ENCODE peak calls at places on chromosomes 5 and 9, in seven cellular contexts. G is T follicular helper cell, Z is mesothelial cell of epicardium, J is GM12865, T is foreskin fibroblast, Y is T-cell, D is MV-4-11. S is an unnamed sample.

GRCh38 chr9:109418827-109419226 is 79.3 kb downstream of the PTPN3 start:
- DNase-seq in D (peak), J (peak), Z (no peak), T (no peak), Y (no peak), G (no peak), S (no peak)

GRCh38 chr5:120895659-120896058 is 431.6 kb downstream of the PRR16 start:
- DNase-seq in Y (no peak), T (no peak), J (no peak), G (no peak), Z (no peak), D (no peak), S (no peak)

GRCh38 chr9:27162045-27162444 is 53.0 kb downstream of the TEK start:
- DNase-seq in Y (no peak), D (no peak), Z (no peak), T (no peak), G (no peak), J (no peak), S (no peak)

GRCh38 chr9:134629586-134630392 is 11.8 kb upstream of the COL5A1 start:
- DNase-seq in Y (no peak), D (no peak), G (no peak), J (no peak), Z (no peak), T (no peak), S (no peak)

GRCh38 chr5:110940136-110940535 is 131.4 kb upstream of the TSLP start:
- DNase-seq in J (no peak), G (no peak), T (peak), D (no peak), Y (no peak), Z (no peak), S (no peak)

GRCh38 chr9:128025756-128026155 is 41.4 kb downstream of the NAIF1 start:
- DNase-seq in D (no peak), Y (peak), Z (no peak), T (no peak), J (no peak), G (no peak), S (no peak)

GRCh38 chr5:116013931-116014330 is 18.3 kb upstream of the ARL14EPL start:
- DNase-seq in D (no peak), Z (no peak), T (no peak), J (no peak), G (no peak), Y (no peak), S (no peak)

GRCh38 chr5:457195-457961 is 14.4 kb downstream of the EXOC3 start:
- DNase-seq in Y (no peak), Z (no peak), G (no peak), D (no peak), T (no peak), J (no peak), S (no peak)

GRCh38 chr9:106862115-106862945 is 636 bp upstream of the ZNF462 start:
- DNase-seq in G (no peak), J (no peak), T (peak), D (peak), Y (no peak), Z (peak), S (no peak)

GRCh38 chr5:111681414-111681790 is 75.6 kb downstream of the NREP start:
- DNase-seq in Y (no peak), G (no peak), J (no peak), D (no peak), T (no peak), Z (peak), S (no peak)

GRCh38 chr5:170721681-170722080 is 61.8 kb upstream of the GABRP start:
- DNase-seq in J (no peak), T (no peak), D (no peak), G (no peak), Z (no peak), Y (no peak), S (no peak)

GRCh38 chr9:116494815-116495634 is 192.1 kb upstream of the TRIM32 start:
- DNase-seq in Z (no peak), Y (peak), T (no peak), D (no peak), G (no peak), J (peak), S (no peak)

GRCh38 chr9:132857601-132858342 is 20.3 kb downstream of the AK8 start:
- DNase-seq in T (no peak), Y (no peak), J (no peak), G (no peak), D (no peak), Z (no peak), S (no peak)

GRCh38 chr5:166618555-166618954 is 1672.9 kb upstream of the WWC1 start:
- DNase-seq in Z (no peak), Y (no peak), T (no peak), G (no peak), J (no peak), D (no peak), S (no peak)

GRCh38 chr9:123081824-123082223 is 48.4 kb downstream of the GPR21 start:
- DNase-seq in J (peak), Y (no peak), T (peak), D (peak), G (no peak), Z (no peak), S (no peak)

GRCh38 chr9:129840024-129840423 is 4.8 kb downstream of the USP20 start:
- DNase-seq in Z (no peak), T (no peak), D (no peak), Y (peak), J (no peak), G (peak), S (no peak)

GRCh38 chr5:89451263-89451662 is 568.3 kb upstream of the MEF2C start:
- DNase-seq in G (no peak), Z (no peak), T (no peak), D (no peak), J (no peak), Y (no peak), S (no peak)